ENCODE peak calls at places on chromosomes 3 and 15, in seven cellular contexts. W, Y, F, N, K, T and O are unnamed samples.

GRCh38 chr3:32640939-32641725 is 43.9 kb upstream of the CNOT10 start:
- DNase-seq in W (no peak), Y (peak; percentile 27), F (no peak), N (no peak), K (no peak), T (peak; percentile 2), O (no peak)

GRCh38 chr15:91522609-91523332 is 330.7 kb upstream of the SLCO3A1 start:
- DNase-seq in W (no peak), Y (peak; percentile 80), F (no peak), N (no peak), K (peak; percentile 59), T (no peak), O (no peak)

GRCh38 chr15:62476163-62476562 is 311.1 kb upstream of the C2CD4B start:
- DNase-seq in W (no peak), Y (no peak), F (no peak), N (no peak), K (no peak), T (no peak), O (no peak)

GRCh38 chr3:133996251-133996661 is 33.5 kb downstream of the SLCO2A1 start:
- DNase-seq in W (no peak), Y (no peak), F (peak; percentile 42), N (no peak), K (no peak), T (no peak), O (no peak)

GRCh38 chr3:150253622-150254021 is 154.5 kb upstream of the TSC22D2 start:
- DNase-seq in W (no peak), Y (no peak), F (peak; percentile 56), N (no peak), K (no peak), T (no peak), O (no peak)

GRCh38 chr3:46680298-46680826 is 13.1 kb downstream of the ALS2CL start:
- DNase-seq in W (no peak), Y (no peak), F (no peak), N (no peak), K (no peak), T (no peak), O (no peak)

GRCh38 chr3:143769663-143770062 is 78.6 kb downstream of the SLC9A9 start:
- DNase-seq in W (no peak), Y (peak; percentile 57), F (no peak), N (no peak), K (no peak), T (no peak), O (no peak)

GRCh38 chr3:20040476-20041196 is 390 bp downstream of the KAT2B start:
- DNase-seq in W (peak; percentile 81), Y (peak; percentile 61), F (peak; percentile 82), N (peak; percentile 75), K (peak; percentile 72), T (peak; percentile 81), O (peak; percentile 88)

GRCh38 chr3:32992310-32992686 is 40.9 kb downstream of the CCR4 start:
- DNase-seq in W (no peak), Y (no peak), F (no peak), N (no peak), K (no peak), T (no peak), O (no peak)

GRCh38 chr15:64877435-64877834 is 34.3 kb upstream of the ANKDD1A start:
- DNase-seq in W (peak; percentile 65), Y (no peak), F (peak; percentile 95), N (peak; percentile 53), K (no peak), T (peak; percentile 91), O (peak; percentile 81)

GRCh38 chr3:87792532-87793321 is 266.1 kb downstream of the CGGBP1 start:
- DNase-seq in W (no peak), Y (no peak), F (no peak), N (no peak), K (peak; percentile 31), T (no peak), O (no peak)

GRCh38 chr3:87788516-87788915 is 270.3 kb downstream of the CGGBP1 start:
- DNase-seq in W (no peak), Y (no peak), F (no peak), N (no peak), K (no peak), T (no peak), O (no peak)

GRCh38 chr3:87792193-87792531 is 266.6 kb downstream of the CGGBP1 start:
- DNase-seq in W (no peak), Y (no peak), F (no peak), N (no peak), K (peak; percentile 3), T (no peak), O (no peak)

GRCh38 chr3:87793322-87793877 is 265.4 kb downstream of the CGGBP1 start:
- DNase-seq in W (no peak), Y (no peak), F (no peak), N (no peak), K (peak; percentile 11), T (no peak), O (no peak)

GRCh38 chr3:87791248-87792027 is 267.4 kb downstream of the CGGBP1 start:
- DNase-seq in W (no peak), Y (no peak), F (no peak), N (no peak), K (no peak), T (no peak), O (no peak)
- H3K4me3 ChIP-seq in W (no peak overlapping the region), Y (no peak overlapping the region), F (no peak overlapping the region), N (no peak overlapping the region), K (peak overlapping the region; percentile 59), T (no peak overlapping the region), O (no peak overlapping the region)

DNA sequence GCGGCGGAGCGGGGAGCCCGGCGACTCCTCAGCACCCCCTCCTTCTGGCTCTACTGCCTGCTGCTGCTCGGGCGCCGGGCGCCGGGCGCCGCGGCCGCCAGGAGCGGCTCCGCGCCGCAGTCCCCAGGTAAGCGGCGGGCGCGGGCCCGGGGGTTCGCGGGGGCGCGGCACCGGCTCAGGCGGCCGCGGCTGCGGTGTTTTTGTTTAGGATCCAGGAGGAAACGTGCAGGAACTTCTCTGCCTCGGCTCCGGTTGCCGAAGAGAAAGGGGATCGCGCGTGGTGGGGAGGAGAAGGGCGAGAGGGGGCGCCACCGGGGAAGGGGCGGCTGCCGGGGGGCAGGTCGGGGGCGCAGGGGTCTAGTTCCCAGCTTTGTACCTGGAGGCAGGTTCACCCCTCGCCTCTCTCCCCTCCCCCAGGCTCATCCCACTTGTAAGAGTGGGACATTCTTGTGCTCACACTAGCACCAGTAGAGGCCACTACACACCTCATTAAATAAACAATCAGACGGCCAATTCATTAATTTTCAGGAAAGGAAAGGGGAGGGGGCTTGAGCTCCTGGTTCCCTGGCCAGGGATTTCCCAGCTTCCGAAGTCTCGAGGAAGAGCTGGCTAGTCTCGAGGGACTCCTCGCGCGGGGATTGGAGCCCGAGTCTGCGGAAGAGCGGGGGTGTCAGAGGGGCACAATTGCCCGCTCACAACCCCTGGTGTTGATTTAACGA is 575 bp downstream of the NEO1 start:
- DNase-seq in W (peak; percentile 56), Y (peak; percentile 38), F (peak; percentile 54), N (peak; percentile 29), K (peak; percentile 62), T (peak; percentile 63), O (peak; percentile 58)
- TF ChIP-seq POLR2A in W (no peak), Y (no peak), F (no peak), N (no peak), K (no peak), T (no peak), O (no peak)

GRCh38 chr15:25249236-25250010 is 189.4 kb downstream of the UBE3A start:
- DNase-seq in W (no peak), Y (no peak), F (peak; percentile 29), N (peak; percentile 22), K (no peak), T (no peak), O (no peak)

GRCh38 chr15:25250906-25251622 is 187.8 kb downstream of the UBE3A start:
- DNase-seq in W (no peak), Y (no peak), F (peak; percentile 46), N (no peak), K (no peak), T (no peak), O (no peak)

GRCh38 chr15:25248583-25249235 is 190.1 kb downstream of the UBE3A start:
- DNase-seq in W (peak; percentile 6), Y (no peak), F (peak; percentile 28), N (peak; percentile 22), K (no peak), T (no peak), O (peak; percentile 33)

GRCh38 chr15:25250011-25250596 is 188.7 kb downstream of the UBE3A start:
- DNase-seq in W (no peak), Y (no peak), F (peak; percentile 24), N (peak; percentile 21), K (no peak), T (no peak), O (no peak)

DNA sequence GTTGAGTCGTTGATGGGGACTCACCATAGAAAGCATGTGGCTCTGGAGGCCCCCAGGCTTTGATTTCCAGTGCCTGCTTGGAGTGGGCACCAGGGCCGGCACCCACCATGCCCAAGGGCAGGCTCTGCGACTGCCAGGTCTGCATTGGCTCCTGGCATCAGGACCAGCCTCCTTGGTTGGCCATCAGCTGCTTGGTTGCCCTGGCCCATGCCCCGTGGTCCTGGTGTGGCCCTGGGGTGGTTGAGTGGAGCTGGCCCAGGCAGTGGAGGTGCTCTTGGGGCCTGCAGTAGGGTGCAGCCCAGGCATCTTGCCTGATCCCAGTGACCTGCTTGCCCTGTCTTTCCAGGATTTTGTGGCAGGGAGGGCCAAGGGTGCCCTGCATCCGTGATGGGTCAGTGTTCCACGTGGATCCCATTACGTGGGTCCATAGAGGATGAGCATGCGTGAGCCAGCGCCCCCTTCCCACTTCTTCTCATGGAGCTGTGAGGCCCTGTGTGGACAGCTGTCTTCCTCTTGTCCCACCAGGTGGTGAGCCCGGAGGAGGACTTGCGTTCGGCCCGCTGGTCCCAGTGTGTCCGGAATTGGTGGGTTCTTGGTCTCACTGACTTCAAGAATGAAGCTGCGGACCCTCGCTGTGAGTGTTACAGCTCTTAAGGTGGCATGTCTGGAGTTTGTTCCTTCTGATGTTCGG is 187.0 kb downstream of the UBE3A start:
- DNase-seq in W (peak; percentile 6), Y (no peak), F (peak; percentile 29), N (peak; percentile 21), K (no peak), T (no peak), O (no peak)
- H3K9me3 ChIP-seq in W (peaks cover 9% of the 10 kb centered on the region), Y (peaks cover 41% of the 10 kb centered on the region), F (no peaks in the 10 kb centered on the region), N (peaks cover 91% of the 10 kb centered on the region), K (no peaks in the 10 kb centered on the region), T (no peaks in the 10 kb centered on the region), O (no peaks in the 10 kb centered on the region)

GRCh38 chr3:131898346-131898745 is 136.5 kb downstream of the CPNE4 start:
- DNase-seq in W (no peak), Y (no peak), F (no peak), N (no peak), K (no peak), T (no peak), O (no peak)
- H3K4me3 ChIP-seq in W (no peak overlapping the region), Y (no peak overlapping the region), F (no peak overlapping the region), N (no peak overlapping the region), K (no peak overlapping the region), T (no peak overlapping the region), O (no peak overlapping the region)

DNA sequence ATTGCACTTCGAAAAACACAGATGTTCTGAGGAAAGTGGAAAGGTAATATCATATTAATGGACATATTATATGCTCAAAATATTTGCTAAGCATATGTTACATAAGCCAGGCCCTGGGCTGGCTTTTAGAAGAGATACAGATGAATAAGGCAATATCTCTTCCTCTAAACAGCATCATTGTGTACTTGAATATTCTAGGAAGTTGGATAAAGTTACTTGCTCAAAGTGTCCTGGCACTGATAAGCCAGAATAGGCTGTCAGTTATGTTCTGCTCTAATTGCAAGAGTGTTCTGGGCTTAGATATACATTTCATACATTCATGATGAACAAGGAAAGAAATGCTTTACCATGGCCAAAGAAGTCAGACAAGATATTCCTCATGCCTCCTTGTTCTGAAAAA is 40.6 kb downstream of the KBTBD12 start:
- DNase-seq in W (no peak), Y (no peak), F (no peak), N (no peak), K (no peak), T (no peak), O (no peak)
- TF ChIP-seq POLR2A in W (no peak), Y (no peak), F (no peak), N (no peak), K (no peak), T (no peak), O (no peak)